ENCODE peak calls at places on chromosomes 16 and 17, in six cellular contexts. E, O, R, D, N and T are unnamed samples.
A peak's percentile ranks its signal among the peaks of the same experiment; 100 is the strongest.

GRCh38 chr17:63293310-63293709 is 152.8 kb downstream of the CYB561 start:
- DNase-seq in N (no peak), O (no peak), E (no peak), R (peak; percentile 83), D (no peak), T (peak; percentile 57)

GRCh38 chr17:81027038-81027437 is 7.9 kb upstream of the BAIAP2 start:
- DNase-seq in O (no peak), D (no peak), R (no peak), N (no peak), E (no peak), T (no peak)

GRCh38 chr16:31453255-31454204 is 5.8 kb upstream of the ARMC5 start:
- DNase-seq in O (no peak), E (peak; percentile 62), R (peak; percentile 34), N (no peak), D (peak; percentile 78), T (peak; percentile 78)

GRCh38 chr17:74531231-74531761 is at the start of gene CD300LB:
- DNase-seq in R (no peak), N (no peak), O (no peak), E (no peak), D (no peak), T (no peak)

GRCh38 chr17:42276359-42276608 is at the start of gene STAT5B:
- DNase-seq in R (no peak), D (peak; percentile 61), O (no peak), N (no peak), E (peak; percentile 85), T (peak; percentile 61)

GRCh38 chr17:39107141-39107540 is 44.3 kb downstream of the PLXDC1 start:
- DNase-seq in D (no peak), E (no peak), N (no peak), R (no peak), O (no peak), T (no peak)

GRCh38 chr17:44267818-44268490 is at the start of gene SLC4A1:
- DNase-seq in E (no peak), N (no peak), R (no peak), D (no peak), O (no peak), T (no peak)

GRCh38 chr16:84475643-84476240 is 28.7 kb downstream of the MEAK7 start:
- DNase-seq in E (no peak), R (peak; percentile 5), N (no peak), O (no peak), D (peak; percentile 63), T (no peak)

GRCh38 chr16:31108794-31109558 is 790 bp downstream of the BCKDK start:
- DNase-seq in R (no peak), D (no peak), E (peak; percentile 43), O (no peak), N (no peak), T (no peak)

GRCh38 chr17:63540581-63540980 is 9.7 kb upstream of the DCAF7 start:
- DNase-seq in O (no peak), R (no peak), D (no peak), N (no peak), E (no peak), T (no peak)

GRCh38 chr16:4535627-4536108 is 2.9 kb downstream of the CDIP1 start:
- DNase-seq in N (no peak), E (no peak), D (no peak), O (no peak), R (no peak), T (no peak)

GRCh38 chr16:58196898-58197313 is 1.0 kb downstream of the CSNK2A2 start:
- DNase-seq in O (no peak), E (peak; percentile 15), D (no peak), N (no peak), R (no peak), T (peak; percentile 11)

GRCh38 chr16:85554791-85555548 is 58.2 kb upstream of the GSE1 start:
- DNase-seq in E (peak; percentile 38), N (no peak), R (peak; percentile 21), D (peak; percentile 23), O (no peak), T (peak; percentile 46)

GRCh38 chr17:52106070-52106469 is 52.4 kb downstream of the CA10 start:
- DNase-seq in D (no peak), O (no peak), N (no peak), R (no peak), E (no peak), T (no peak)

GRCh38 chr17:63425478-63425877 is 20.6 kb downstream of the CYB561 start:
- DNase-seq in R (peak; percentile 96), E (peak; percentile 92), O (no peak), D (peak; percentile 66), N (peak; percentile 78), T (peak; percentile 58)

GRCh38 chr17:80981062-80981902 is 10.4 kb upstream of the CHMP6 start:
- DNase-seq in D (no peak), O (no peak), E (peak; percentile 68), R (peak; percentile 25), N (no peak), T (no peak)

GRCh38 chr16:29663020-29663828 is at the start of gene SPN:
- DNase-seq in O (no peak), E (peak; percentile 28), R (no peak), N (no peak), D (no peak), T (no peak)

GRCh38 chr17:40486513-40487370 is 14.7 kb downstream of the TNS4 start:
- DNase-seq in R (peak; percentile 64), E (no peak), D (no peak), N (peak; percentile 37), O (peak; percentile 41), T (peak; percentile 71)

GRCh38 chr16:50917941-50918340 is 176.1 kb downstream of the CYLD start:
- DNase-seq in O (no peak), N (no peak), D (no peak), E (no peak), R (no peak), T (no peak)

GRCh38 chr17:76843703-76844484 is 24.3 kb upstream of the MGAT5B start:
- DNase-seq in D (no peak), R (peak; percentile 31), N (no peak), O (no peak), E (no peak), T (no peak)

GRCh38 chr17:39863918-39864746 is at the start of gene IKZF3:
- DNase-seq in R (peak; percentile 38), O (no peak), N (no peak), D (peak; percentile 55), E (peak; percentile 91), T (peak; percentile 68)

GRCh38 chr16:73483934-73484712 is 436.2 kb upstream of the ZFHX3 start:
- DNase-seq in E (peak; percentile 54), D (no peak), R (no peak), O (no peak), N (no peak), T (no peak)

GRCh38 chr16:79656537-79657115 is 56.1 kb upstream of the MAF start:
- DNase-seq in D (no peak), R (no peak), O (no peak), E (peak; percentile 15), N (no peak), T (no peak)

GRCh38 chr17:27848941-27849340 is 44.2 kb downstream of the LYRM9 start:
- DNase-seq in E (no peak), O (no peak), N (no peak), R (no peak), D (no peak), T (no peak)

GRCh38 chr16:70574595-70575271 is 51.1 kb downstream of the SF3B3 start:
- DNase-seq in R (no peak), O (no peak), D (no peak), N (no peak), E (no peak), T (no peak)

GRCh38 chr16:53090591-53091507 is 36.1 kb downstream of the CHD9 start:
- DNase-seq in R (no peak), D (no peak), E (no peak), O (no peak), N (no peak), T (peak; percentile 62)

GRCh38 chr17:48642059-48642842 is 16.1 kb upstream of the HOXB9 start:
- DNase-seq in E (peak; percentile 90), R (no peak), O (no peak), D (no peak), N (no peak), T (no peak)
- TF ChIP-seq CTCF in E (peak; percentile 28), R (no peak), O (no peak), D (no peak), N (no peak), T (no peak)

GRCh38 chr16:56985288-56985961 is 3.9 kb upstream of the NLRC5 start:
- DNase-seq in E (no peak), N (peak; percentile 62), D (peak; percentile 59), R (peak; percentile 65), O (no peak), T (peak; percentile 75)
- H2AFZ ChIP-seq in E (peak overlapping the region; percentile 23), N (peak overlapping the region; percentile 62), D (peak overlapping the region; percentile 49), R (peak overlapping the region; percentile 66), O (peak overlapping the region; percentile 41), T (peak overlapping the region; percentile 86)

GRCh38 chr16:88613911-88614817 is 24.2 kb upstream of the IL17C start:
- DNase-seq in R (no peak), N (no peak), D (no peak), O (no peak), E (no peak), T (no peak)
- TF ChIP-seq CTCF in R (no peak), N (no peak), D (no peak), O (no peak), E (no peak), T (no peak)

GRCh38 chr16:687499-687898 is 2.7 kb downstream of the WDR24 start:
- DNase-seq in D (no peak), R (no peak), O (no peak), E (no peak), N (no peak), T (no peak)

GRCh38 chr16:685967-686366 is 1.8 kb upstream of the JMJD8 start:
- DNase-seq in R (peak; percentile 40), D (peak; percentile 65), E (peak; percentile 61), O (no peak), N (no peak), T (no peak)

GRCh38 chr16:692356-693108 is 2.3 kb upstream of the WDR24 start:
- DNase-seq in N (no peak), O (no peak), R (no peak), E (no peak), D (no peak), T (no peak)

GRCh38 chr16:686459-687260 is 2.5 kb upstream of the JMJD8 start:
- DNase-seq in D (no peak), R (no peak), N (no peak), O (no peak), E (no peak), T (no peak)

DNA sequence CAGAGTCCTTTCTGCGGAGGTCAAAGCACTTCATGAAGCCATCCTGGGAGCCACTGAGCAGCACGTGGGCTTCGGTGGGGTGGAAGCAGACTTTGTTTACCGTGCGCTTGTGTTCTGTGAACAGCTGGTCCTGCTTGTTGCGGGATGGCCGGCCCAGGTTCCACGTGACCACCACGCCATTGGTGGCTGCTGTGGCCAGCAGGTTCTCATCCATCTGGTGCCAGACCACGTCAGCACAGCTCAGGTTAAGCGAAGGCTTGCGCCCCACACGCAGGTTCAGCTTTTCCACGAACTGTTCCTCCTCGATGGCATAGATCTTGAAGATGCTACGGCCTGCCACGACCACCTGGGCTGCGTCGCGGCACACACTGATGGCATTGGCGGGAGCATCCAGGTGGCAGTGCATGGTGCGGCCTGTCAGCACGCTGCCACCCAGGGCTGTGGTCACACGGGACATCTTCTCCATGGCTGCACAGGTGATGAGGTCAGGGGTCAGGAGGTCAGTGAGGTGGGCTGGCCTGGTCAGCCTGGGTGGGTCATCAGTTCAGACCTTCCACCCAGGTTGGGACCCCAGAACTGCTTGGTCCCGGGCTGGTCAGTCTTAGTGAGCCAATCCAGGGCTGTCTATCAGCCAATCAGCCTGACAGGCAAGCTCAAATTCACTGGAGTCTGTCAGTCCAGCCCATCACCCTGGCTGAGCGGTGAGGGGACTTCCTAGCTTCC is 862 bp downstream of the WDR24 start:
- DNase-seq in E (no peak), R (no peak), N (no peak), D (no peak), O (no peak), T (no peak)
- H2AFZ ChIP-seq in E (no peak overlapping the region), R (peak overlapping the region; percentile 81), N (no peak overlapping the region), D (peak overlapping the region; percentile 79), O (no peak overlapping the region), T (peak overlapping the region; percentile 68)